ENCODE peak calls at places on chromosomes 16 and 17, in six cellular contexts. One of them, this sample, is unnamed.

GRCh38 chr16:4994719-4995434 is 36.7 kb downstream of the SEC14L5 start:
- DNase-seq in dorsolateral prefrontal cortex: peak
- DNase-seq in choroid plexus epithelial cell: no peak
- DNase-seq in fibroblast of the aortic adventitia: no peak
- DNase-seq in adrenal gland: no peak
- DNase-seq in body of pancreas: no peak
- DNase-seq in this sample: no peak

GRCh38 chr17:68807998-68808772 is 147.0 kb downstream of the ABCA8 start:
- DNase-seq in adrenal gland: no peak
- DNase-seq in fibroblast of the aortic adventitia: peak
- DNase-seq in dorsolateral prefrontal cortex: peak
- DNase-seq in choroid plexus epithelial cell: peak
- DNase-seq in body of pancreas: no peak
- DNase-seq in this sample: no peak

GRCh38 chr16:16009396-16009795 is 60.0 kb downstream of the ABCC1 start:
- DNase-seq in adrenal gland: no peak
- DNase-seq in choroid plexus epithelial cell: no peak
- DNase-seq in fibroblast of the aortic adventitia: no peak
- DNase-seq in body of pancreas: no peak
- DNase-seq in dorsolateral prefrontal cortex: no peak
- DNase-seq in this sample: no peak

GRCh38 chr17:28904800-28905199 is 1.9 kb upstream of the DHRS13 start:
- DNase-seq in dorsolateral prefrontal cortex: no peak
- DNase-seq in body of pancreas: no peak
- DNase-seq in choroid plexus epithelial cell: no peak
- DNase-seq in adrenal gland: no peak
- DNase-seq in fibroblast of the aortic adventitia: no peak
- DNase-seq in this sample: no peak

GRCh38 chr17:28333083-28333746 is 2.1 kb downstream of the IFT20 start:
- DNase-seq in dorsolateral prefrontal cortex: no peak
- DNase-seq in body of pancreas: no peak
- DNase-seq in adrenal gland: no peak
- DNase-seq in fibroblast of the aortic adventitia: no peak
- DNase-seq in choroid plexus epithelial cell: peak
- DNase-seq in this sample: no peak

GRCh38 chr17:61015966-61016365 is 338.3 kb downstream of the BCAS3 start:
- DNase-seq in fibroblast of the aortic adventitia: peak
- DNase-seq in choroid plexus epithelial cell: no peak
- DNase-seq in dorsolateral prefrontal cortex: no peak
- DNase-seq in adrenal gland: no peak
- DNase-seq in body of pancreas: no peak
- DNase-seq in this sample: no peak

GRCh38 chr17:68437979-68438877 is 19.1 kb downstream of the WIPI1 start:
- DNase-seq in fibroblast of the aortic adventitia: peak
- DNase-seq in body of pancreas: peak
- DNase-seq in dorsolateral prefrontal cortex: no peak
- DNase-seq in adrenal gland: peak
- DNase-seq in choroid plexus epithelial cell: peak
- DNase-seq in this sample: peak

GRCh38 chr16:83015871-83016270 is 389.1 kb downstream of the CDH13 start:
- DNase-seq in body of pancreas: no peak
- DNase-seq in adrenal gland: no peak
- DNase-seq in choroid plexus epithelial cell: no peak
- DNase-seq in dorsolateral prefrontal cortex: no peak
- DNase-seq in fibroblast of the aortic adventitia: peak
- DNase-seq in this sample: no peak

GRCh38 chr16:11250091-11250785 is 5.8 kb downstream of the SOCS1 start:
- DNase-seq in choroid plexus epithelial cell: peak
- DNase-seq in dorsolateral prefrontal cortex: no peak
- DNase-seq in adrenal gland: no peak
- DNase-seq in fibroblast of the aortic adventitia: no peak
- DNase-seq in body of pancreas: no peak
- DNase-seq in this sample: peak

GRCh38 chr16:61887903-61888302 is 148.3 kb downstream of the CDH8 start:
- DNase-seq in body of pancreas: no peak
- DNase-seq in adrenal gland: peak
- DNase-seq in fibroblast of the aortic adventitia: no peak
- DNase-seq in dorsolateral prefrontal cortex: no peak
- DNase-seq in choroid plexus epithelial cell: peak
- DNase-seq in this sample: peak

GRCh38 chr16:63289834-63290460 is 1253.7 kb upstream of the CDH8 start:
- DNase-seq in adrenal gland: peak
- DNase-seq in fibroblast of the aortic adventitia: no peak
- DNase-seq in choroid plexus epithelial cell: peak
- DNase-seq in dorsolateral prefrontal cortex: peak
- DNase-seq in body of pancreas: peak
- DNase-seq in this sample: peak

GRCh38 chr16:75647138-75647491 is 350 bp downstream of the KARS1 start:
- DNase-seq in fibroblast of the aortic adventitia: no peak
- DNase-seq in adrenal gland: no peak
- DNase-seq in choroid plexus epithelial cell: peak
- DNase-seq in body of pancreas: no peak
- DNase-seq in dorsolateral prefrontal cortex: no peak
- DNase-seq in this sample: no peak

GRCh38 chr17:68759343-68760140 is 158.4 kb upstream of the FAM20A start:
- DNase-seq in choroid plexus epithelial cell: peak
- DNase-seq in adrenal gland: peak
- DNase-seq in fibroblast of the aortic adventitia: peak
- DNase-seq in dorsolateral prefrontal cortex: peak
- DNase-seq in body of pancreas: peak
- DNase-seq in this sample: peak

GRCh38 chr16:82987767-82988166 is 361.0 kb downstream of the CDH13 start:
- DNase-seq in adrenal gland: no peak
- DNase-seq in body of pancreas: no peak
- DNase-seq in fibroblast of the aortic adventitia: peak
- DNase-seq in choroid plexus epithelial cell: peak
- DNase-seq in dorsolateral prefrontal cortex: no peak
- DNase-seq in this sample: peak

GRCh38 chr17:77111916-77112315 is 28.9 kb upstream of the SEC14L1 start:
- DNase-seq in dorsolateral prefrontal cortex: no peak
- DNase-seq in choroid plexus epithelial cell: no peak
- DNase-seq in body of pancreas: no peak
- DNase-seq in fibroblast of the aortic adventitia: no peak
- DNase-seq in adrenal gland: no peak
- DNase-seq in this sample: no peak

GRCh38 chr17:77110006-77110374 is 30.8 kb upstream of the SEC14L1 start:
- DNase-seq in choroid plexus epithelial cell: peak
- DNase-seq in body of pancreas: no peak
- DNase-seq in dorsolateral prefrontal cortex: no peak
- DNase-seq in fibroblast of the aortic adventitia: peak
- DNase-seq in adrenal gland: no peak
- DNase-seq in this sample: peak

GRCh38 chr17:77107506-77108433 is 33.0 kb upstream of the SEC14L1 start:
- DNase-seq in adrenal gland: peak
- DNase-seq in dorsolateral prefrontal cortex: no peak
- DNase-seq in body of pancreas: no peak
- DNase-seq in choroid plexus epithelial cell: peak
- DNase-seq in fibroblast of the aortic adventitia: no peak
- DNase-seq in this sample: peak

GRCh38 chr17:77106874-77107358 is 33.9 kb upstream of the SEC14L1 start:
- DNase-seq in adrenal gland: no peak
- DNase-seq in dorsolateral prefrontal cortex: no peak
- DNase-seq in choroid plexus epithelial cell: no peak
- DNase-seq in body of pancreas: no peak
- DNase-seq in fibroblast of the aortic adventitia: no peak
- DNase-seq in this sample: no peak

DNA sequence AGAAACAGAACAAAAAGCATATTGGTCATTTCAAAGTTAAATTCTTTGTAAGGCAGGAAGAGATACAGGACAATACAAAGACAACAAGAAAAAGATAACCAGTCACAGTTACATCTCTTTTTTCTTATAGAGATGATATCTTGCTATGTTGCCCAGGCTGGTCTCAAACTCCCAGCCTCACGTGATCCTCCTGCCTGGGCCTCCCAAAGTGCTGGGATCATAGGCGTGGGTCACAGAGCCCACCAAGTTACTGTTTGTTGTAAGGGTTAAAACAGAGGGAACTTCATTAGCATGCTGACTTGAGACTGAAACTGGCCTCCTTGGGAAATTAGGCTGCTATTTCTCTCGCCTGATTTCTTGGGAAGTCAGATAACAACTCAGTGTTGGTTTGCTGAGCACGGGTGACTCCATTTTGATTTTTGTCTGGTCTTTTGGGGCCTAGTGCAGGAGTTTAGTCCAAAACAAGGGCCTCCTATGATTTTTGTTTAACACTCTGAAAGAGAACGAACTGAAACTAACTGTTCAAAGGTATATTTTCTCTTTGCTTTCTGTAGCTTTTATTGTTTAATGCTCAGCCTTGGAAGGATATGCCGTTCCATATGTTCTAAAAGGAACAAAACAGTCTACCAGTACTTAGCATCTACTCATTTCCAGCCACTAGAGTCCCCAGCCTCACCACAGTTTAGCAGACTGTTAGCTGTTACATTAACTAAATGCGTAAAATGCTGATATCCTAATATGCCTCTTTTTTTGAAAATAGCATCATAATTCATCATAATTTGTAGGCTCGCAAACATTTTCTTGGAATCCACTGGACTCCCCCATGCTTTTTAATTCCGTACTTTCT is 31.4 kb upstream of the SEC14L1 start:
- DNase-seq in choroid plexus epithelial cell: no peak
- DNase-seq in body of pancreas: no peak
- DNase-seq in fibroblast of the aortic adventitia: no peak
- DNase-seq in dorsolateral prefrontal cortex: no peak
- DNase-seq in adrenal gland: no peak
- DNase-seq in this sample: no peak
- TF ChIP-seq CTCF in choroid plexus epithelial cell: peak
- TF ChIP-seq CTCF in body of pancreas: no peak
- TF ChIP-seq CTCF in fibroblast of the aortic adventitia: peak
- TF ChIP-seq CTCF in dorsolateral prefrontal cortex: no peak
- TF ChIP-seq CTCF in adrenal gland: no peak
- TF ChIP-seq CTCF in this sample: peak

DNA sequence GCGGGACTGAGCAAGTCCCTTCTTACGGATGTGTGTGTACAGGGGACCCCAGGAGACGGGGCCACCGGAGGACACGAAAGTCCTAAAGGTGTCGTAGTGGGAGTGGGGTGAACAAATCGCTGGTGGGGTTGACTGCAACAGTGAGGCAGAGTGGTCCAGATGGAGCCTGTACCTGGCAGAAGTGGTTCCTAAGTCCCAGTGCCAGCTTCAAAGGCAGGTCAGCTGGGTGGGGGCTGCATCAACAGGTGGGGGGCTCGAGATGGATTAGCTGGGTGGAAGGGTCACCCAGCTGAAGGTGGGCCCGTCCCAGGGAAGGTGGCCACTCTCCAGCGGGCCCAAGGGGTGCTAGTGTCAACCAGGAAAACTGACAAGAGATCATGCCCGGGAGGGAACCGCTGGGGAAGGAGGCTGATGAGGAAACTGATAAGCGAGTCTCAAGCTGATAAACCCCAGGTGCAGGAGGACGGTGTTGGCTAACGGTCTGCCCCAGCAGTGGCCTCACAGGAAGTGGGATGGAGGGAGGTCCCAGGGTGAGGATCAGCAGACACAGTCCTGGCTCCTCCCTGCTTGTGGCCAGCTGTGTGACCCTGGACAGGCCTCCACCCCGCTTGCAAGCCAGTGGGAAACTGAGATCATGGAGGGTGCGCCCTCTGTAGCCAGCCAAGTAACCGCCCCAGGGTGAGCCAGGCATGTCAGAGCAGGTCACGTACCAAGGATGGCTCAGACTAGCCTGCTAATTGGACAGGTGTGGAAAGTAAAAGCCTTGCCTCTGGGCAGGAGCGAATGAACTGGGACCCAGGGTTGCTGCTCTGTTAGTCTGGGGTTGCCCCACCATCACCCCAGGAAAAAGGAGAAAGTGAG is 1.0 kb downstream of the ORAI3 start:
- DNase-seq in body of pancreas: peak
- DNase-seq in choroid plexus epithelial cell: peak
- DNase-seq in adrenal gland: peak
- DNase-seq in dorsolateral prefrontal cortex: no peak
- DNase-seq in fibroblast of the aortic adventitia: peak
- DNase-seq in this sample: peak
- TF ChIP-seq CTCF in body of pancreas: no peak
- TF ChIP-seq CTCF in choroid plexus epithelial cell: no peak
- TF ChIP-seq CTCF in adrenal gland: no peak
- TF ChIP-seq CTCF in dorsolateral prefrontal cortex: no peak
- TF ChIP-seq CTCF in fibroblast of the aortic adventitia: no peak
- TF ChIP-seq CTCF in this sample: no peak

GRCh38 chr16:51149251-51149661 is 1.8 kb downstream of the SALL1 start:
- DNase-seq in body of pancreas: no peak
- DNase-seq in choroid plexus epithelial cell: no peak
- DNase-seq in adrenal gland: no peak
- DNase-seq in fibroblast of the aortic adventitia: no peak
- DNase-seq in dorsolateral prefrontal cortex: no peak
- DNase-seq in this sample: no peak

GRCh38 chr16:51147776-51148673 is 3.0 kb downstream of the SALL1 start:
- DNase-seq in adrenal gland: no peak
- DNase-seq in choroid plexus epithelial cell: no peak
- DNase-seq in fibroblast of the aortic adventitia: no peak
- DNase-seq in body of pancreas: no peak
- DNase-seq in dorsolateral prefrontal cortex: no peak
- DNase-seq in this sample: no peak

GRCh38 chr16:51148674-51149228 is 2.3 kb downstream of the SALL1 start:
- DNase-seq in body of pancreas: no peak
- DNase-seq in adrenal gland: no peak
- DNase-seq in dorsolateral prefrontal cortex: no peak
- DNase-seq in fibroblast of the aortic adventitia: peak
- DNase-seq in choroid plexus epithelial cell: no peak
- DNase-seq in this sample: peak

GRCh38 chr16:51144203-51144602 is 6.9 kb downstream of the SALL1 start:
- DNase-seq in dorsolateral prefrontal cortex: no peak
- DNase-seq in choroid plexus epithelial cell: no peak
- DNase-seq in fibroblast of the aortic adventitia: no peak
- DNase-seq in adrenal gland: no peak
- DNase-seq in body of pancreas: no peak
- DNase-seq in this sample: no peak

GRCh38 chr16:51146256-51146924 is 4.7 kb downstream of the SALL1 start:
- DNase-seq in fibroblast of the aortic adventitia: peak
- DNase-seq in adrenal gland: no peak
- DNase-seq in dorsolateral prefrontal cortex: no peak
- DNase-seq in body of pancreas: no peak
- DNase-seq in choroid plexus epithelial cell: peak
- DNase-seq in this sample: peak
- TF ChIP-seq CTCF in fibroblast of the aortic adventitia: peak
- TF ChIP-seq CTCF in adrenal gland: no peak
- TF ChIP-seq CTCF in dorsolateral prefrontal cortex: peak
- TF ChIP-seq CTCF in body of pancreas: peak
- TF ChIP-seq CTCF in choroid plexus epithelial cell: peak
- TF ChIP-seq CTCF in this sample: peak

GRCh38 chr16:71893888-71894228 is 1.5 kb upstream of the IST1 start:
- DNase-seq in dorsolateral prefrontal cortex: no peak
- DNase-seq in choroid plexus epithelial cell: no peak
- DNase-seq in body of pancreas: no peak
- DNase-seq in fibroblast of the aortic adventitia: no peak
- DNase-seq in adrenal gland: no peak
- DNase-seq in this sample: no peak

GRCh38 chr16:71894921-71895678 is at the start of gene IST1:
- DNase-seq in fibroblast of the aortic adventitia: peak
- DNase-seq in body of pancreas: peak
- DNase-seq in choroid plexus epithelial cell: peak
- DNase-seq in dorsolateral prefrontal cortex: peak
- DNase-seq in adrenal gland: peak
- DNase-seq in this sample: peak

GRCh38 chr16:71896688-71897368 is 1.5 kb downstream of the IST1 start:
- DNase-seq in body of pancreas: no peak
- DNase-seq in dorsolateral prefrontal cortex: no peak
- DNase-seq in adrenal gland: no peak
- DNase-seq in fibroblast of the aortic adventitia: no peak
- DNase-seq in choroid plexus epithelial cell: no peak
- DNase-seq in this sample: no peak

GRCh38 chr16:71895679-71896385 is 501 bp downstream of the IST1 start:
- DNase-seq in adrenal gland: peak
- DNase-seq in choroid plexus epithelial cell: peak
- DNase-seq in fibroblast of the aortic adventitia: peak
- DNase-seq in body of pancreas: peak
- DNase-seq in dorsolateral prefrontal cortex: no peak
- DNase-seq in this sample: peak

GRCh38 chr16:71894229-71894920 is 956 bp upstream of the IST1 start:
- DNase-seq in choroid plexus epithelial cell: peak
- DNase-seq in adrenal gland: peak
- DNase-seq in dorsolateral prefrontal cortex: peak
- DNase-seq in body of pancreas: peak
- DNase-seq in fibroblast of the aortic adventitia: peak
- DNase-seq in this sample: peak
- TF ChIP-seq CTCF in choroid plexus epithelial cell: peak
- TF ChIP-seq CTCF in adrenal gland: no peak
- TF ChIP-seq CTCF in dorsolateral prefrontal cortex: no peak
- TF ChIP-seq CTCF in body of pancreas: no peak
- TF ChIP-seq CTCF in fibroblast of the aortic adventitia: no peak
- TF ChIP-seq CTCF in this sample: peak